ENCODE peak calls at places on chromosomes 16 and 17, in six cellular contexts. One of them, this sample, is unnamed.

GRCh38 chr17:51860934-51861561 is 297.5 kb downstream of the CA10 start:
- DNase-seq in PC-3: peak; percentile 64
- DNase-seq in mammary epithelial cell: peak; percentile 35
- DNase-seq in fibroblast of lung: no peak
- DNase-seq in SK-N-MC: no peak
- DNase-seq in neural progenitor cell: peak; percentile 83
- DNase-seq in this sample: peak; percentile 40

GRCh38 chr17:29195465-29196081 is 15.4 kb upstream of the MYO18A start:
- DNase-seq in SK-N-MC: peak; percentile 40
- DNase-seq in mammary epithelial cell: peak; percentile 24
- DNase-seq in fibroblast of lung: no peak
- DNase-seq in neural progenitor cell: no peak
- DNase-seq in PC-3: peak; percentile 25
- DNase-seq in this sample: no peak

GRCh38 chr16:88510091-88510719 is 57.1 kb downstream of the ZFPM1 start:
- DNase-seq in fibroblast of lung: no peak
- DNase-seq in neural progenitor cell: no peak
- DNase-seq in SK-N-MC: peak; percentile 5
- DNase-seq in mammary epithelial cell: peak; percentile 50
- DNase-seq in PC-3: no peak
- DNase-seq in this sample: no peak

GRCh38 chr17:19897901-19898300 is 30.2 kb upstream of the ULK2 start:
- DNase-seq in mammary epithelial cell: peak; percentile 61
- DNase-seq in PC-3: peak; percentile 93
- DNase-seq in SK-N-MC: no peak
- DNase-seq in neural progenitor cell: peak; percentile 3
- DNase-seq in fibroblast of lung: peak; percentile 90
- DNase-seq in this sample: no peak

GRCh38 chr17:17567631-17568030 is 23.9 kb downstream of the PEMT start:
- DNase-seq in fibroblast of lung: peak; percentile 73
- DNase-seq in mammary epithelial cell: no peak
- DNase-seq in PC-3: no peak
- DNase-seq in SK-N-MC: no peak
- DNase-seq in neural progenitor cell: no peak
- DNase-seq in this sample: no peak

GRCh38 chr16:86768999-86769398 is 190.7 kb downstream of the FOXL1 start:
- DNase-seq in fibroblast of lung: peak; percentile 76
- DNase-seq in SK-N-MC: no peak
- DNase-seq in mammary epithelial cell: peak; percentile 36
- DNase-seq in PC-3: peak; percentile 63
- DNase-seq in neural progenitor cell: no peak
- DNase-seq in this sample: no peak

GRCh38 chr17:4220655-4221054 is 43.1 kb downstream of the ANKFY1 start:
- DNase-seq in mammary epithelial cell: no peak
- DNase-seq in SK-N-MC: no peak
- DNase-seq in PC-3: no peak
- DNase-seq in fibroblast of lung: no peak
- DNase-seq in neural progenitor cell: no peak
- DNase-seq in this sample: no peak

GRCh38 chr17:35531170-35531569 is 6.3 kb downstream of the SLFN12L start:
- DNase-seq in fibroblast of lung: no peak
- DNase-seq in mammary epithelial cell: no peak
- DNase-seq in SK-N-MC: no peak
- DNase-seq in neural progenitor cell: no peak
- DNase-seq in PC-3: no peak
- DNase-seq in this sample: no peak

GRCh38 chr16:5328546-5328945 is 231.0 kb upstream of the EEF2KMT start:
- DNase-seq in neural progenitor cell: peak; percentile 9
- DNase-seq in fibroblast of lung: no peak
- DNase-seq in PC-3: no peak
- DNase-seq in SK-N-MC: no peak
- DNase-seq in mammary epithelial cell: no peak
- DNase-seq in this sample: no peak

GRCh38 chr16:694863-695354 is 4.7 kb upstream of the WDR24 start:
- DNase-seq in SK-N-MC: no peak
- DNase-seq in fibroblast of lung: no peak
- DNase-seq in mammary epithelial cell: no peak
- DNase-seq in neural progenitor cell: no peak
- DNase-seq in PC-3: no peak
- DNase-seq in this sample: no peak

GRCh38 chr17:42387663-42388380 is 420 bp downstream of the STAT3 start:
- DNase-seq in mammary epithelial cell: peak; percentile 62
- DNase-seq in fibroblast of lung: peak; percentile 33
- DNase-seq in SK-N-MC: no peak
- DNase-seq in PC-3: no peak
- DNase-seq in neural progenitor cell: peak; percentile 68
- DNase-seq in this sample: peak; percentile 50

GRCh38 chr17:49699967-49700575 is 7.7 kb downstream of the SLC35B1 start:
- DNase-seq in mammary epithelial cell: no peak
- DNase-seq in SK-N-MC: no peak
- DNase-seq in neural progenitor cell: no peak
- DNase-seq in fibroblast of lung: no peak
- DNase-seq in PC-3: no peak
- DNase-seq in this sample: no peak

GRCh38 chr17:50262001-50262794 is 12.1 kb upstream of the TMEM92 start:
- DNase-seq in mammary epithelial cell: no peak
- DNase-seq in fibroblast of lung: no peak
- DNase-seq in neural progenitor cell: no peak
- DNase-seq in SK-N-MC: no peak
- DNase-seq in PC-3: no peak
- DNase-seq in this sample: no peak

GRCh38 chr17:9241774-9242496 is 220.6 kb downstream of the NTN1 start:
- DNase-seq in SK-N-MC: no peak
- DNase-seq in fibroblast of lung: no peak
- DNase-seq in neural progenitor cell: no peak
- DNase-seq in PC-3: no peak
- DNase-seq in mammary epithelial cell: no peak
- DNase-seq in this sample: no peak

GRCh38 chr16:58462089-58462488 is 37.9 kb upstream of the NDRG4 start:
- DNase-seq in SK-N-MC: no peak
- DNase-seq in fibroblast of lung: no peak
- DNase-seq in mammary epithelial cell: no peak
- DNase-seq in PC-3: no peak
- DNase-seq in neural progenitor cell: no peak
- DNase-seq in this sample: no peak

GRCh38 chr16:69917739-69918138 is 33.4 kb upstream of the CLEC18A start:
- DNase-seq in fibroblast of lung: peak; percentile 94
- DNase-seq in PC-3: peak; percentile 91
- DNase-seq in SK-N-MC: no peak
- DNase-seq in neural progenitor cell: peak; percentile 76
- DNase-seq in mammary epithelial cell: peak; percentile 89
- DNase-seq in this sample: no peak

GRCh38 chr16:69858196-69859104 is 92.7 kb upstream of the CLEC18A start:
- DNase-seq in SK-N-MC: no peak
- DNase-seq in mammary epithelial cell: no peak
- DNase-seq in neural progenitor cell: no peak
- DNase-seq in PC-3: no peak
- DNase-seq in fibroblast of lung: no peak
- DNase-seq in this sample: peak; percentile 23

GRCh38 chr16:88455610-88456355 is 2.7 kb downstream of the ZFPM1 start:
- DNase-seq in mammary epithelial cell: peak; percentile 43
- DNase-seq in SK-N-MC: no peak
- DNase-seq in neural progenitor cell: peak; percentile 60
- DNase-seq in fibroblast of lung: peak; percentile 33
- DNase-seq in PC-3: peak; percentile 33
- DNase-seq in this sample: peak; percentile 75

GRCh38 chr16:90011196-90011819 is 7.9 kb downstream of the DBNDD1 start:
- DNase-seq in PC-3: no peak
- DNase-seq in mammary epithelial cell: no peak
- DNase-seq in fibroblast of lung: no peak
- DNase-seq in neural progenitor cell: no peak
- DNase-seq in SK-N-MC: no peak
- DNase-seq in this sample: no peak

GRCh38 chr16:68651136-68651535 is 6.0 kb downstream of the CDH3 start:
- DNase-seq in neural progenitor cell: no peak
- DNase-seq in SK-N-MC: no peak
- DNase-seq in PC-3: no peak
- DNase-seq in fibroblast of lung: no peak
- DNase-seq in mammary epithelial cell: no peak
- DNase-seq in this sample: no peak

GRCh38 chr16:5451641-5452040 is 354.0 kb upstream of the EEF2KMT start:
- DNase-seq in fibroblast of lung: no peak
- DNase-seq in SK-N-MC: no peak
- DNase-seq in mammary epithelial cell: no peak
- DNase-seq in PC-3: no peak
- DNase-seq in neural progenitor cell: no peak
- DNase-seq in this sample: no peak

GRCh38 chr17:80820331-80820730 is 171.3 kb upstream of the CHMP6 start:
- DNase-seq in neural progenitor cell: peak; percentile 34
- DNase-seq in PC-3: no peak
- DNase-seq in fibroblast of lung: no peak
- DNase-seq in mammary epithelial cell: no peak
- DNase-seq in SK-N-MC: no peak
- DNase-seq in this sample: no peak

GRCh38 chr17:27845264-27846041 is 45.1 kb upstream of the NOS2 start:
- DNase-seq in SK-N-MC: no peak
- DNase-seq in mammary epithelial cell: no peak
- DNase-seq in PC-3: no peak
- DNase-seq in fibroblast of lung: no peak
- DNase-seq in neural progenitor cell: no peak
- DNase-seq in this sample: no peak

GRCh38 chr16:35525979-35526590 is 2066.7 kb downstream of the TP53TG3F start:
- DNase-seq in neural progenitor cell: no peak
- DNase-seq in mammary epithelial cell: no peak
- DNase-seq in PC-3: no peak
- DNase-seq in SK-N-MC: no peak
- DNase-seq in fibroblast of lung: no peak
- DNase-seq in this sample: no peak

GRCh38 chr16:46920402-46921068 is 36.4 kb downstream of the GPT2 start:
- DNase-seq in mammary epithelial cell: no peak
- DNase-seq in neural progenitor cell: no peak
- DNase-seq in PC-3: no peak
- DNase-seq in fibroblast of lung: no peak
- DNase-seq in SK-N-MC: no peak
- DNase-seq in this sample: no peak

DNA sequence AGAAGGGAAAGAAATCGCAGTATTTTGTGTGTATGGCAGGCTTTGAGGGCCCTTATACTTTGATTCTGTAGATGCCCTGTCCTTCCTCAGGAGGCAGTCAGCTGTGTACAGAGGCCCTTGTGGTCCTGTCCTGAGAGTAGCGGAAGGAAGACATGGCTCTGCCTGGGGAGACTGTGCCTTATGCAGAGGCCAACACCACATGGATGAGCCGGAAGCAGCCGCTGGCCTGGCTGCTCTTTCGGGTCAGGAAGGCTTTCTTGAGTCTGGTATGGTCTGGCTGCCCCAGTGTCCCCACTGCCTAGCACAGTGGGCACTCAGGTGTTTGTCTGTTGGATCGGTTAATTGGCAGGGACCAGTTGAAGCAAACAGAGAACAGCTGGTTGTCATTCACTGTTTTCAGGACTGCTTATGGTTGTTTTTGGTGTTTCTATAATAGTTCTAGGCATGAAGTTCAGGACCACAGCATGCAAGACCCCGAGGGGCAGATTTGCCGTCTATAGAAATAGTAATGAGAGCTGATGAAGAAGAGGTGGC is 12.4 kb downstream of the USP10 start:
- DNase-seq in PC-3: no peak
- DNase-seq in fibroblast of lung: no peak
- DNase-seq in neural progenitor cell: no peak
- DNase-seq in SK-N-MC: no peak
- DNase-seq in mammary epithelial cell: no peak
- DNase-seq in this sample: no peak
- H3K36me3 ChIP-seq in PC-3: peaks cover 6% of the 10 kb centered on the region
- H3K36me3 ChIP-seq in fibroblast of lung: peaks cover 2% of the 10 kb centered on the region
- H3K36me3 ChIP-seq in neural progenitor cell: no peaks in the 10 kb centered on the region
- H3K36me3 ChIP-seq in SK-N-MC: no peaks in the 10 kb centered on the region
- H3K36me3 ChIP-seq in mammary epithelial cell: no peaks in the 10 kb centered on the region
- H3K36me3 ChIP-seq in this sample: peaks cover 31% of the 10 kb centered on the region

DNA sequence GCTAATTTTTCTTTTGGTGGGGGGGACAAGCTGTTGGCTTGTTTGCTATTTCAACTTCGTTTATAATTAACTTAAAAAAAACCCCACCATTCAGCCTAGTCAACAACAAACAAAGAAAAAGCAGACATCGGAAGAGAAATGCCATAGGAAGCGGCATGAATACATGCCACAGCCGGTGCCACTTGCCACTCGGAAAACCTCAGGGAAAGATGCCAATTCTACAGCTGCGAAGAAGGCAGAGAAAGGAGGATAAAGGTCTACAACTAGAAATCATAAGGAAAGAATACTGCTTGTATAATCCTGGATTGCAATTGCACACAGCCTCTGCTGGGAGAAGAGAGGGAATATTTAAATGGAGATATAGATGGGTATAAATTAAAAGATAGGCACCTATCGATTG is 254.5 kb upstream of the PMFBP1 start:
- DNase-seq in neural progenitor cell: no peak
- DNase-seq in PC-3: no peak
- DNase-seq in fibroblast of lung: no peak
- DNase-seq in mammary epithelial cell: no peak
- DNase-seq in SK-N-MC: no peak
- DNase-seq in this sample: no peak
- H3K27ac ChIP-seq in neural progenitor cell: no peak overlapping the region
- H3K27ac ChIP-seq in PC-3: no peak overlapping the region
- H3K27ac ChIP-seq in fibroblast of lung: no peak overlapping the region
- H3K27ac ChIP-seq in mammary epithelial cell: no peak overlapping the region
- H3K27ac ChIP-seq in SK-N-MC: no peak overlapping the region
- H3K27ac ChIP-seq in this sample: no peak overlapping the region

GRCh38 chr17:76384987-76385891 is 830 bp downstream of the SPHK1 start:
- DNase-seq in neural progenitor cell: peak; percentile 47
- DNase-seq in mammary epithelial cell: peak; percentile 84
- DNase-seq in fibroblast of lung: no peak
- DNase-seq in SK-N-MC: no peak
- DNase-seq in PC-3: peak; percentile 64
- DNase-seq in this sample: no peak

GRCh38 chr17:76385892-76386786 is 1.7 kb downstream of the SPHK1 start:
- DNase-seq in fibroblast of lung: peak; percentile 79
- DNase-seq in SK-N-MC: no peak
- DNase-seq in neural progenitor cell: peak; percentile 84
- DNase-seq in mammary epithelial cell: peak; percentile 74
- DNase-seq in PC-3: peak; percentile 88
- DNase-seq in this sample: peak; percentile 69

GRCh38 chr17:76383645-76384221 is 676 bp upstream of the SPHK1 start:
- DNase-seq in SK-N-MC: no peak
- DNase-seq in PC-3: peak; percentile 37
- DNase-seq in neural progenitor cell: peak; percentile 74
- DNase-seq in mammary epithelial cell: no peak
- DNase-seq in fibroblast of lung: no peak
- DNase-seq in this sample: peak; percentile 70

GRCh38 chr17:76382803-76383644 is 1.4 kb upstream of the SPHK1 start:
- DNase-seq in neural progenitor cell: peak; percentile 77
- DNase-seq in SK-N-MC: no peak
- DNase-seq in PC-3: peak; percentile 66
- DNase-seq in mammary epithelial cell: peak; percentile 83
- DNase-seq in fibroblast of lung: peak; percentile 39
- DNase-seq in this sample: peak; percentile 75

GRCh38 chr17:76384222-76384986 is at the start of gene SPHK1:
- DNase-seq in PC-3: peak; percentile 89
- DNase-seq in mammary epithelial cell: peak; percentile 88
- DNase-seq in fibroblast of lung: peak; percentile 73
- DNase-seq in neural progenitor cell: peak; percentile 90
- DNase-seq in SK-N-MC: no peak
- DNase-seq in this sample: peak; percentile 70
- TF ChIP-seq EZH2 in PC-3: no peak
- TF ChIP-seq EZH2 in mammary epithelial cell: no peak
- TF ChIP-seq EZH2 in fibroblast of lung: no peak
- TF ChIP-seq EZH2 in neural progenitor cell: no peak
- TF ChIP-seq EZH2 in SK-N-MC: no peak
- TF ChIP-seq EZH2 in this sample: no peak

DNA sequence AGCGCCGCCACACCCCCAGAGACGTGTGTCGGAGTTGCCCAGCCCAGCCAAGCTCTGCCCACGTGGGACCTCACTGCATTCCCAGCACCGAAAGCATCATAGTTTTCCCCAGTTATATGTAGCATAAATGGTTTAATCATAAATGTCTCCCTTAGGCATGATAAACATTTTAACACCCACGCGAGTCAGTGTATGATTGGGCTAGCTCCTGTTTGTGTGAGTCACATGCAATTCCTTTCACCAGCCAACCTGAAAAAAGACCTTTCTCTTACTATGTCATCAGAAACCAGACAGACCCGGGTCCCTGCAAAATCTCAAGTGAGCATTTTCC is 9.2 kb downstream of the TAF1C start:
- DNase-seq in neural progenitor cell: no peak
- DNase-seq in fibroblast of lung: no peak
- DNase-seq in PC-3: no peak
- DNase-seq in SK-N-MC: no peak
- DNase-seq in mammary epithelial cell: peak; percentile 34
- DNase-seq in this sample: no peak
- H3K36me3 ChIP-seq in neural progenitor cell: no peaks in the 10 kb centered on the region
- H3K36me3 ChIP-seq in fibroblast of lung: peaks cover 22% of the 10 kb centered on the region
- H3K36me3 ChIP-seq in PC-3: no peaks in the 10 kb centered on the region
- H3K36me3 ChIP-seq in SK-N-MC: no peaks in the 10 kb centered on the region
- H3K36me3 ChIP-seq in mammary epithelial cell: peaks cover 4% of the 10 kb centered on the region
- H3K36me3 ChIP-seq in this sample: peaks cover 52% of the 10 kb centered on the region

This sample was measured in DND-41.